ENCODE peak calls at places on chromosomes 4 and X, in eight cellular contexts. Q is left ventricle myocardium inferior; K is T-helper 2 cell; L is activated CD8-positive, alpha-beta T cell treated with anti-CD3 and anti-CD28 coated beads, Interleukin-2, amount 10 ng/mL, durations not matched to agents 7 days and 5 days; V is GM12891; F is astrocyte of the cerebellum; J is mesendoderm; A is immature natural killer cell. U is an unnamed sample.

GRCh38 chrX:138082881-138083280 is 517.0 kb downstream of the ZIC3 start:
- DNase-seq in J (no peak), K (no peak), L (no peak), Q (no peak), F (no peak), V (no peak), A (no peak), U (no peak)

GRCh38 chrX:153927686-153927935 is 1.5 kb upstream of the ARHGAP4 start:
- DNase-seq in V (no peak), K (no peak), F (no peak), L (peak; percentile 44), A (no peak), J (no peak), Q (no peak), U (no peak)

GRCh38 chrX:153638041-153638371 is 9.0 kb upstream of the DUSP9 start:
- DNase-seq in F (no peak), V (no peak), L (no peak), A (no peak), K (no peak), Q (no peak), J (no peak), U (no peak)

GRCh38 chr4:151957163-151957562 is 196.4 kb upstream of the GATB start:
- DNase-seq in F (peak; percentile 2), A (no peak), Q (no peak), K (no peak), J (peak; percentile 96), V (no peak), L (no peak), U (no peak)

GRCh38 chr4:48905363-48906015 is 1.1 kb downstream of the OCIAD2 start:
- DNase-seq in Q (no peak), V (no peak), L (no peak), F (no peak), K (no peak), A (no peak), J (no peak), U (no peak)

GRCh38 chr4:86032476-86033022 is 327.3 kb downstream of the MAPK10 start:
- DNase-seq in A (no peak), J (no peak), V (no peak), K (no peak), F (peak; percentile 87), Q (no peak), L (no peak), U (peak; percentile 48)

GRCh38 chrX:2502668-2503519 is 2.1 kb upstream of the DHRSX start:
- DNase-seq in L (no peak), F (no peak), K (no peak), Q (no peak), V (no peak), A (no peak), J (no peak), U (peak; percentile 46)

GRCh38 chr4:57162499-57163019 is 52.4 kb upstream of the IGFBP7 start:
- DNase-seq in K (no peak), J (peak; percentile 25), L (no peak), Q (no peak), V (no peak), A (no peak), F (no peak), U (no peak)

GRCh38 chr4:16443504-16444088 is 217.3 kb upstream of the TAPT1 start:
- DNase-seq in L (no peak), F (peak; percentile 16), Q (no peak), A (peak; percentile 4), J (peak; percentile 51), K (no peak), V (peak; percentile 4), U (peak; percentile 46)

GRCh38 chr4:143348233-143349077 is 11.8 kb downstream of the GAB1 start:
- DNase-seq in A (no peak), F (no peak), Q (no peak), L (no peak), K (no peak), J (no peak), V (no peak), U (no peak)

GRCh38 chr4:183503497-183504063 is 1.3 kb upstream of the ING2 start:
- DNase-seq in V (no peak), J (no peak), F (no peak), A (no peak), Q (no peak), L (no peak), K (no peak), U (no peak)

GRCh38 chr4:171203425-171203824 is 609.8 kb upstream of the GALNTL6 start:
- DNase-seq in V (no peak), F (peak; percentile 1), K (no peak), A (no peak), Q (no peak), J (peak; percentile 24), L (no peak), U (no peak)

GRCh38 chr4:3483471-3483921 is 20.4 kb downstream of the DOK7 start:
- DNase-seq in A (no peak), Q (peak; percentile 83), F (no peak), V (no peak), J (no peak), K (no peak), L (no peak), U (peak; percentile 27)

GRCh38 chrX:134693644-134694043 is 35.4 kb upstream of the PLAC1 start:
- DNase-seq in K (no peak), A (peak; percentile 5), J (no peak), L (no peak), V (no peak), F (no peak), Q (no peak), U (no peak)

GRCh38 chrX:47619486-47620302 is at the start of gene SYN1:
- DNase-seq in K (peak; percentile 63), F (peak; percentile 41), A (peak; percentile 83), V (peak; percentile 84), L (peak; percentile 83), J (peak; percentile 82), Q (peak; percentile 81), U (peak; percentile 92)

GRCh38 chr4:83207497-83208105 is 77.0 kb downstream of the COQ2 start:
- DNase-seq in J (peak; percentile 96), F (peak; percentile 62), L (no peak), Q (no peak), V (no peak), A (no peak), K (no peak), U (no peak)

GRCh38 chr4:185467101-185467500 is 4.4 kb downstream of the CCDC110 start:
- DNase-seq in V (no peak), A (no peak), J (no peak), Q (no peak), F (no peak), L (no peak), K (no peak), U (no peak)

GRCh38 chrX:11431833-11432232 is 138.6 kb downstream of the AMELX start:
- DNase-seq in Q (no peak), A (no peak), L (no peak), F (no peak), V (no peak), K (no peak), J (no peak), U (no peak)

GRCh38 chr4:126051709-126052424 is 737.1 kb downstream of the FAT4 start:
- DNase-seq in K (no peak), V (no peak), F (peak; percentile 53), J (no peak), Q (no peak), L (no peak), A (no peak), U (no peak)

GRCh38 chrX:45424341-45424740 is 223.7 kb upstream of the DIPK2B start:
- DNase-seq in F (no peak), V (no peak), Q (no peak), J (no peak), A (no peak), L (no peak), K (no peak), U (no peak)

GRCh38 chr4:119116925-119117900 is 18.4 kb upstream of the MYOZ2 start:
- DNase-seq in K (no peak), Q (no peak), J (no peak), V (no peak), F (no peak), L (no peak), A (no peak), U (no peak)

GRCh38 chr4:122346036-122346435 is 32.8 kb upstream of the ADAD1 start:
- DNase-seq in Q (no peak), J (no peak), V (no peak), K (no peak), A (no peak), L (no peak), F (no peak), U (no peak)

GRCh38 chr4:73608677-73609594 is 11.3 kb downstream of the RASSF6 start:
- DNase-seq in J (no peak), A (no peak), Q (no peak), F (no peak), K (no peak), L (no peak), V (no peak), U (no peak)

GRCh38 chr4:66160606-66161005 is 490.3 kb upstream of the EPHA5 start:
- DNase-seq in K (no peak), V (no peak), F (no peak), J (no peak), L (no peak), A (no peak), Q (no peak), U (no peak)

GRCh38 chr4:70183168-70183939 is 12.2 kb upstream of the ODAM start:
- DNase-seq in F (peak; percentile 37), K (no peak), A (no peak), V (no peak), L (peak; percentile 26), Q (no peak), J (peak; percentile 80), U (peak; percentile 39)

GRCh38 chr4:52633846-52634245 is 25.3 kb downstream of the USP46 start:
- DNase-seq in A (no peak), L (no peak), V (no peak), Q (no peak), K (no peak), J (no peak), F (no peak), U (no peak)

GRCh38 chr4:1711906-1712215 is 258 bp downstream of the SLBP start:
- DNase-seq in F (no peak), V (no peak), L (no peak), J (peak; percentile 44), A (no peak), K (no peak), Q (no peak), U (no peak)

GRCh38 chrX:143768976-143769375 is 48.4 kb upstream of the SPANXN2 start:
- DNase-seq in Q (no peak), K (no peak), V (no peak), A (no peak), J (no peak), F (no peak), L (no peak), U (no peak)

GRCh38 chrX:69793260-69793935 is 177.5 kb downstream of the EDA start:
- DNase-seq in J (no peak), Q (no peak), F (no peak), V (no peak), L (no peak), K (no peak), A (no peak), U (no peak)

GRCh38 chrX:53287493-53288138 is 6.2 kb upstream of the IQSEC2 start:
- DNase-seq in K (no peak), F (no peak), A (peak; percentile 52), Q (peak; percentile 69), V (no peak), J (no peak), L (peak; percentile 42), U (peak; percentile 84)

GRCh38 chr4:75289843-75290616 is 224.2 kb downstream of the RCHY1 start:
- DNase-seq in V (no peak), Q (no peak), J (peak; percentile 85), K (no peak), F (no peak), A (no peak), L (no peak), U (peak; percentile 4)

GRCh38 chr4:187128971-187129370 is 405.3 kb upstream of the FAT1 start:
- DNase-seq in Q (no peak), L (no peak), F (no peak), A (no peak), J (no peak), K (no peak), V (no peak), U (no peak)

GRCh38 chr4:17587094-17587822 is 10.3 kb downstream of the LAP3 start:
- DNase-seq in A (no peak), J (peak; percentile 12), L (no peak), V (no peak), K (no peak), Q (no peak), F (no peak), U (no peak)

GRCh38 chr4:103424853-103425252 is 226.7 kb upstream of the CENPE start:
- DNase-seq in A (no peak), L (no peak), V (no peak), K (no peak), F (no peak), J (no peak), Q (no peak), U (no peak)

U was measured in KBM-7.